ENCODE peak calls at places on chromosomes 6 and 20, in five cellular contexts. One of them, this sample, is unnamed.

GRCh38 chr6:14435291-14435690 is 317.7 kb downstream of the CD83 start:
- DNase-seq in H1: no peak
- DNase-seq in HepG2: no peak
- DNase-seq in GM12878: no peak
- DNase-seq in NT2/D1: no peak
- DNase-seq in this sample: no peak

GRCh38 chr6:144104898-144105487 is 9.6 kb upstream of the SF3B5 start:
- DNase-seq in HepG2: peak
- DNase-seq in GM12878: peak
- DNase-seq in NT2/D1: no peak
- DNase-seq in H1: no peak
- DNase-seq in this sample: peak

GRCh38 chr6:158284340-158285210 is 27.7 kb upstream of the TULP4 start:
- DNase-seq in NT2/D1: peak
- DNase-seq in GM12878: no peak
- DNase-seq in HepG2: no peak
- DNase-seq in H1: no peak
- DNase-seq in this sample: no peak

GRCh38 chr6:148814869-148815268 is 68.0 kb downstream of the UST start:
- DNase-seq in GM12878: no peak
- DNase-seq in HepG2: no peak
- DNase-seq in NT2/D1: no peak
- DNase-seq in H1: no peak
- DNase-seq in this sample: no peak

GRCh38 chr20:37426106-37426505 is 80.2 kb downstream of the SRC start:
- DNase-seq in HepG2: no peak
- DNase-seq in NT2/D1: no peak
- DNase-seq in H1: no peak
- DNase-seq in GM12878: no peak
- DNase-seq in this sample: no peak

GRCh38 chr20:34639755-34640222 is 37.1 kb downstream of the PIGU start:
- DNase-seq in H1: no peak
- DNase-seq in HepG2: peak
- DNase-seq in NT2/D1: no peak
- DNase-seq in GM12878: no peak
- DNase-seq in this sample: peak

GRCh38 chr20:13649548-13649947 is 10.8 kb upstream of the TASP1 start:
- DNase-seq in H1: peak
- DNase-seq in GM12878: no peak
- DNase-seq in HepG2: no peak
- DNase-seq in NT2/D1: no peak
- DNase-seq in this sample: no peak

GRCh38 chr6:20401403-20402180 is at the start of gene E2F3:
- DNase-seq in HepG2: peak
- DNase-seq in H1: peak
- DNase-seq in NT2/D1: peak
- DNase-seq in GM12878: peak
- DNase-seq in this sample: peak

GRCh38 chr6:112086744-112087135 is 542 bp downstream of the TUBE1 start:
- DNase-seq in GM12878: peak
- DNase-seq in H1: no peak
- DNase-seq in NT2/D1: no peak
- DNase-seq in HepG2: peak
- DNase-seq in this sample: peak

GRCh38 chr6:90285611-90286381 is 10.8 kb downstream of the BACH2 start:
- DNase-seq in NT2/D1: no peak
- DNase-seq in H1: no peak
- DNase-seq in HepG2: peak
- DNase-seq in GM12878: peak
- DNase-seq in this sample: peak

GRCh38 chr20:50220093-50220893 is 29.7 kb downstream of the CEBPB start:
- DNase-seq in HepG2: no peak
- DNase-seq in H1: no peak
- DNase-seq in NT2/D1: no peak
- DNase-seq in GM12878: no peak
- DNase-seq in this sample: no peak

GRCh38 chr20:50218987-50219435 is 28.4 kb downstream of the CEBPB start:
- DNase-seq in NT2/D1: no peak
- DNase-seq in HepG2: peak
- DNase-seq in H1: no peak
- DNase-seq in GM12878: no peak
- DNase-seq in this sample: no peak

GRCh38 chr20:50220894-50221266 is 30.2 kb downstream of the CEBPB start:
- DNase-seq in GM12878: no peak
- DNase-seq in H1: no peak
- DNase-seq in NT2/D1: no peak
- DNase-seq in HepG2: no peak
- DNase-seq in this sample: no peak

GRCh38 chr20:50221501-50222323 is 31.1 kb downstream of the CEBPB start:
- DNase-seq in GM12878: no peak
- DNase-seq in HepG2: no peak
- DNase-seq in H1: no peak
- DNase-seq in NT2/D1: no peak
- DNase-seq in this sample: no peak

DNA sequence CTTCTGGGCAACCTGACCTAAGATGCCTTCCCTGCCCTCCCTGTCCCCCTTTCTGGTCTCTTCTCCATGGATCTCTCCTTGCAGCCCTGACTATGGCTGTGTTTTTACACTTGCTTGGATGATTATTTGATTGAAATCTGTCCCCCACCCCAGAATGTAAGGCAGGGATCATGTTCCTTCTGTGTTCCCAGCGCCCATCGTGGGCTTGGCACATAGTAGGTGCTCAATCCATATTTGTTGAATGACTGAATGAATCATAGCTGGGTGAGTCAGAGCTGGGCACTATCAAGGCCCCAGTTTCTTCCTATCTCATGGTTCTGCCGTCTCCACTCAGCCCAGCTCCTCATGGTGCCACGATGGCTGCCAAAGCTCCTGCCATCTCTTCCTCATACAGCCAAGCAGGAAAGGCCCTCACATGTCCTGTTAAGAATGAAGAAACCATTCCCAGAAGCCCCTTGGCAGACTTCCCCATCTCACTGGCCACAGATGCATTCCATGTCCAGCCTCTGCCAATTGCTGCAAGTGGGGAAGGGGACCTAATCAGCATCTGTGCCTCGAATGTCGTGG is 29.0 kb downstream of the CEBPB start:
- DNase-seq in HepG2: no peak
- DNase-seq in NT2/D1: no peak
- DNase-seq in GM12878: no peak
- DNase-seq in H1: no peak
- DNase-seq in this sample: no peak
- TF ChIP-seq SUZ12 in HepG2: no peak
- TF ChIP-seq SUZ12 in NT2/D1: no peak
- TF ChIP-seq SUZ12 in GM12878: no peak
- TF ChIP-seq SUZ12 in H1: no peak
- TF ChIP-seq SUZ12 in this sample: no peak

GRCh38 chr20:5716953-5717352 is 33.2 kb upstream of the SHLD1 start:
- DNase-seq in H1: no peak
- DNase-seq in HepG2: no peak
- DNase-seq in NT2/D1: no peak
- DNase-seq in GM12878: no peak
- DNase-seq in this sample: no peak
- TF ChIP-seq SUZ12 in H1: no peak
- TF ChIP-seq SUZ12 in HepG2: no peak
- TF ChIP-seq SUZ12 in NT2/D1: no peak
- TF ChIP-seq SUZ12 in GM12878: no peak
- TF ChIP-seq SUZ12 in this sample: no peak

GRCh38 chr20:62595491-62595890 is 46.8 kb upstream of the SLCO4A1 start:
- DNase-seq in H1: no peak
- DNase-seq in NT2/D1: no peak
- DNase-seq in GM12878: no peak
- DNase-seq in HepG2: no peak
- DNase-seq in this sample: peak
- TF ChIP-seq SUZ12 in H1: no peak
- TF ChIP-seq SUZ12 in NT2/D1: no peak
- TF ChIP-seq SUZ12 in GM12878: no peak
- TF ChIP-seq SUZ12 in HepG2: no peak
- TF ChIP-seq SUZ12 in this sample: no peak

GRCh38 chr6:156559151-156559690 is 218.0 kb upstream of the ARID1B start:
- DNase-seq in H1: no peak
- DNase-seq in GM12878: no peak
- DNase-seq in NT2/D1: no peak
- DNase-seq in HepG2: no peak
- DNase-seq in this sample: no peak

GRCh38 chr6:156556830-156557229 is 220.3 kb upstream of the ARID1B start:
- DNase-seq in GM12878: no peak
- DNase-seq in HepG2: no peak
- DNase-seq in H1: no peak
- DNase-seq in NT2/D1: no peak
- DNase-seq in this sample: no peak

GRCh38 chr6:156560476-156560875 is 216.7 kb upstream of the ARID1B start:
- DNase-seq in H1: no peak
- DNase-seq in NT2/D1: no peak
- DNase-seq in GM12878: no peak
- DNase-seq in HepG2: no peak
- DNase-seq in this sample: no peak

GRCh38 chr6:156555117-156555516 is 222.1 kb upstream of the ARID1B start:
- DNase-seq in H1: no peak
- DNase-seq in HepG2: no peak
- DNase-seq in GM12878: no peak
- DNase-seq in NT2/D1: no peak
- DNase-seq in this sample: no peak

DNA sequence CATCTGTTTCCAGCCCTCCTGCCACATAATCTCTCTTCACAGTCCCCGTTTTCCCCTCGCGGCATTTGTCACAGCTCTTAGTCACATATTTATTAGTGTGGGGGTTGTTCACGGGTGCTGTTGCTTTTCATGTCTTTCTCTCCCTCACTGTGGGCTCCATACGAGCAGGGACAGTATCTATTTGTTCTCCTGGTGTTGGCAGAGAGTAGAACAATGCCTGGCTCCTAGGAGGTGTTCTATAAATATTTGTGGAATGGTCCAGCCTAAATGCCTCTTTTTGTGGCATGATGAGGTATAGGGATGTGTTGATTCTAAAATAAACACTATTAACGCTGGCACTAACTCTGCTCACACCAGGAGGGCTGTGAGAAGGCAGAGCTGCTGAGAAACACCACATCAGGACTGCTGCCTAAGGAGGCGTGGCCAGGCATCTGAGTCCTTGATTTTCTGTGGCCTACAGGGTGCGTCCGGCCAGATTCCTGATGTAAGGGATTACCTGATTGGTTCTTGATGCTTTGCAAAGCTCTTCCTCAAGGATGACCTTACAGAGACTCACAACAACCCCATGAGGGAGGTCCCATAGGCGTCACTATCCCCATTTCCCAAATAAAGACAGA is 219.8 kb upstream of the ARID1B start:
- DNase-seq in HepG2: peak
- DNase-seq in H1: no peak
- DNase-seq in NT2/D1: peak
- DNase-seq in GM12878: no peak
- DNase-seq in this sample: peak
- TF ChIP-seq SUZ12 in HepG2: no peak
- TF ChIP-seq SUZ12 in H1: no peak
- TF ChIP-seq SUZ12 in NT2/D1: no peak
- TF ChIP-seq SUZ12 in GM12878: no peak
- TF ChIP-seq SUZ12 in this sample: no peak